ENCODE peak calls at places on chromosomes 16 and 17, in six cellular contexts. R is GM12878; U is stimulated activated CD4-positive, alpha-beta T cell treated with anti-CD3 and anti-CD28 coated beads, Interleukin-12 subunit alpha, Interleukin-12 subunit beta, amount 100 ng/mL, for 24 hours; O is effector CD4-positive, alpha-beta T cell; T is Peyer's patch; J is nephron progenitor cell. B is an unnamed sample.
A peak's percentile ranks its signal among the peaks of the same experiment; 100 is the strongest.

GRCh38 chr17:81707725-81708646 is 4.1 kb upstream of the SLC25A10 start:
- DNase-seq in R (no peak), U (no peak), O (no peak), T (no peak), J (no peak), B (no peak)

GRCh38 chr16:997440-998051 is 16.0 kb downstream of the SOX8 start:
- DNase-seq in R (no peak), U (peak; percentile 51), O (peak; percentile 41), T (no peak), J (peak; percentile 75), B (no peak)

GRCh38 chr17:1843947-1844346 is 14.1 kb downstream of the RPA1 start:
- DNase-seq in R (no peak), U (no peak), O (no peak), T (no peak), J (no peak), B (no peak)

GRCh38 chr17:74552037-74552436 is 6.1 kb upstream of the CD300C start:
- DNase-seq in R (no peak), U (no peak), O (no peak), T (no peak), J (peak; percentile 24), B (no peak)

GRCh38 chr16:47712276-47713224 is 251.4 kb downstream of the PHKB start:
- DNase-seq in R (no peak), U (no peak), O (no peak), T (no peak), J (no peak), B (no peak)

GRCh38 chr17:45040459-45040858 is 11.0 kb downstream of the DCAKD start:
- DNase-seq in R (no peak), U (no peak), O (no peak), T (no peak), J (no peak), B (no peak)

GRCh38 chr17:68053237-68054030 is 17.9 kb downstream of the KPNA2 start:
- DNase-seq in R (no peak), U (no peak), O (no peak), T (no peak), J (no peak), B (no peak)

GRCh38 chr17:11485336-11485735 is 112.9 kb upstream of the DNAH9 start:
- DNase-seq in R (no peak), U (no peak), O (no peak), T (no peak), J (no peak), B (no peak)

GRCh38 chr17:56679767-56680422 is 86.4 kb downstream of the NOG start:
- DNase-seq in R (no peak), U (no peak), O (no peak), T (no peak), J (no peak), B (no peak)

GRCh38 chr16:27951752-27952151 is 111.8 kb downstream of the GSG1L start:
- DNase-seq in R (no peak), U (no peak), O (no peak), T (no peak), J (no peak), B (no peak)

GRCh38 chr16:84266451-84266850 is 26.6 kb upstream of the KCNG4 start:
- DNase-seq in R (peak; percentile 21), U (no peak), O (peak; percentile 3), T (no peak), J (peak; percentile 69), B (no peak)

GRCh38 chr16:31187808-31188189 is 7.9 kb downstream of the FUS start:
- DNase-seq in R (no peak), U (no peak), O (no peak), T (no peak), J (no peak), B (no peak)

GRCh38 chr17:32445075-32445427 is 741 bp downstream of the PSMD11 start:
- DNase-seq in R (no peak), U (peak; percentile 24), O (no peak), T (no peak), J (peak; percentile 42), B (no peak)

GRCh38 chr17:80953471-80954315 is 37.9 kb upstream of the CHMP6 start:
- DNase-seq in R (no peak), U (no peak), O (no peak), T (no peak), J (no peak), B (no peak)

GRCh38 chr17:61465550-61466237 is 13.5 kb downstream of the TBX4 start:
- DNase-seq in R (no peak), U (no peak), O (no peak), T (no peak), J (no peak), B (no peak)

GRCh38 chr17:55345132-55345531 is 76.5 kb downstream of the MMD start:
- DNase-seq in R (no peak), U (no peak), O (no peak), T (no peak), J (no peak), B (no peak)

GRCh38 chr17:74513987-74514631 is 17.2 kb downstream of the CD300LB start:
- DNase-seq in R (peak; percentile 73), U (peak; percentile 26), O (peak; percentile 37), T (peak; percentile 17), J (no peak), B (peak; percentile 42)

GRCh38 chr16:56632160-56632847 is at the start of gene MT1M:
- DNase-seq in R (no peak), U (no peak), O (no peak), T (no peak), J (peak; percentile 44), B (no peak)

GRCh38 chr17:73338050-73338491 is 26.3 kb upstream of the CDC42EP4 start:
- DNase-seq in R (no peak), U (no peak), O (no peak), T (no peak), J (peak; percentile 49), B (no peak)